ENCODE peak calls at places on chromosomes 2 and 18, in ten cellular contexts. S, A, Q, Y, T, D, M, Z, B and P are unnamed samples.

GRCh38 chr2:237279012-237279768 is 134.8 kb downstream of the COL6A3 start:
- DNase-seq in T (no peak), Q (no peak), M (no peak), S (no peak), A (no peak), Z (no peak), D (peak), Y (no peak), B (no peak), P (no peak)

GRCh38 chr2:21042958-21043743 is 722 bp downstream of the APOB start:
- DNase-seq in Q (peak), S (peak), Y (no peak), Z (peak), B (peak), M (peak), T (peak), A (peak), D (peak), P (peak)

GRCh38 chr2:105515581-105516415 is 116.9 kb upstream of the FHL2 start:
- DNase-seq in B (no peak), Y (peak), T (peak), M (no peak), Z (no peak), D (no peak), Q (no peak), S (no peak), A (no peak), P (no peak)

GRCh38 chr2:198309673-198310280 is 505.4 kb downstream of the PLCL1 start:
- DNase-seq in D (peak), B (peak), T (peak), M (peak), S (no peak), Z (peak), Q (peak), Y (peak), A (no peak), P (no peak)

GRCh38 chr2:11288431-11288830 is 56.0 kb downstream of the ROCK2 start:
- DNase-seq in Z (no peak), S (no peak), B (no peak), M (no peak), T (no peak), Y (no peak), D (no peak), Q (no peak), A (no peak), P (no peak)

GRCh38 chr18:23151414-23152099 is 16.3 kb downstream of the CABLES1 start:
- DNase-seq in A (no peak), B (no peak), D (no peak), M (no peak), S (no peak), Z (peak), T (no peak), Q (no peak), Y (no peak), P (no peak)

GRCh38 chr2:205734436-205734835 is 52.1 kb downstream of the NRP2 start:
- DNase-seq in S (no peak), D (peak), M (no peak), T (no peak), Y (peak), A (no peak), B (peak), Q (no peak), Z (peak), P (no peak)

GRCh38 chr2:58664523-58665155 is 423.5 kb upstream of the FANCL start:
- DNase-seq in Z (no peak), S (no peak), A (no peak), D (no peak), Q (no peak), M (no peak), T (no peak), B (no peak), Y (no peak), P (no peak)

GRCh38 chr18:55115606-55116005 is 156.3 kb upstream of the CCDC68 start:
- DNase-seq in Y (no peak), Z (no peak), Q (no peak), M (no peak), S (no peak), T (no peak), A (no peak), B (no peak), D (peak), P (no peak)

GRCh38 chr2:8389373-8390108 is 292.3 kb upstream of the ID2 start:
- DNase-seq in Z (no peak), S (no peak), A (no peak), D (peak), Q (no peak), T (no peak), B (no peak), M (no peak), Y (no peak), P (no peak)
- TF ChIP-seq CTCF in Z (no peak), S (no peak), A (no peak), D (no peak), Q (no peak), T (no peak), B (no peak), M (no peak), Y (no peak), P (no peak)

GRCh38 chr18:79203017-79203605 is 133.9 kb downstream of the ATP9B start:
- DNase-seq in S (no peak), B (no peak), T (no peak), Q (peak), A (no peak), Z (no peak), Y (no peak), M (no peak), D (peak), P (no peak)

GRCh38 chr18:79199691-79200374 is 130.6 kb downstream of the ATP9B start:
- DNase-seq in S (no peak), Z (no peak), M (no peak), Y (peak), T (no peak), B (no peak), Q (no peak), A (no peak), D (peak), P (no peak)

GRCh38 chr18:79197531-79197930 is 128.3 kb downstream of the ATP9B start:
- DNase-seq in A (no peak), Q (no peak), Y (no peak), D (no peak), T (no peak), S (no peak), Z (no peak), B (no peak), M (no peak), P (no peak)

GRCh38 chr18:79204889-79205807 is 136.0 kb downstream of the ATP9B start:
- DNase-seq in S (no peak), Y (no peak), A (no peak), T (no peak), D (no peak), B (no peak), Z (no peak), Q (no peak), M (no peak), P (no peak)

GRCh38 chr18:79200546-79201268 is 131.5 kb downstream of the ATP9B start:
- DNase-seq in A (no peak), Q (no peak), Z (no peak), Y (peak), S (no peak), M (peak), T (peak), D (peak), B (no peak), P (peak)
- TF ChIP-seq CTCF in A (no peak), Q (no peak), Z (no peak), Y (no peak), S (no peak), M (no peak), T (no peak), D (no peak), B (no peak), P (no peak)

DNA sequence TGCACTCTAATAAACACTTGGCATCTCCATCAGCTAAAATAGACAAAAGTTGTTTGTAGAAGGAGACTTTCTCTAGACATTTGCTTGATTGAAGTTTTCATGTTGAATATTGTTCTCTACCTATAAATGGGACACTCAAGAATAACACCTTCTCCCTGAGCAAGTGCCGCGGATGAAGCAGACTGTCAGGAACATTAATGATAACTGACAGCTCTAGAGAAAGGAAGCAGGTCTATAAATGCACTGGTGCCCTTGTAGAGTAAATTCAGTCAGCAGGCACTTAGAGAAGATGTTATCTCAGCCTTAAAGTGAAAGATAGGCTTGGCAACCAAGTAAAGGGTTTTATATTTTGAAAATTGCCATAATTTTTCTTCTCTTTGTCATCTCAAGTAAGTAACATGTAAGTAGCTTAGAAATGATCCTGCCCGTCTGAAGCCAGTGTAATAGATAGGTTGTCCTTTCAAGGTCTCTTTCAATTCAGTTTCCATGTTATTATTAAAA is 224.6 kb downstream of the ARL6IP6 start:
- DNase-seq in S (no peak), A (no peak), D (no peak), B (no peak), Q (no peak), Z (no peak), M (no peak), Y (no peak), T (no peak), P (no peak)
- TF ChIP-seq CTCF in S (no peak), A (no peak), D (no peak), B (no peak), Q (no peak), Z (no peak), M (no peak), Y (no peak), T (no peak), P (no peak)

GRCh38 chr2:27356382-27357181 is at the start of gene GTF3C2:
- DNase-seq in A (peak), B (peak), T (peak), M (peak), S (peak), D (peak), Z (peak), Q (peak), Y (peak), P (peak)
- TF ChIP-seq CTCF in A (peak), B (no peak), T (peak), M (no peak), S (no peak), D (peak), Z (peak), Q (no peak), Y (no peak), P (no peak)